ENCODE peak calls at places on chromosomes 7 and 10, in four cellular contexts. Z, W, O and S are unnamed samples.

GRCh38 chr7:75727881-75728592 is 10.7 kb downstream of the HIP1 start:
- DNase-seq in O (peak), Z (peak), W (no peak), S (peak)

GRCh38 chr10:124476043-124476725 is 14.6 kb downstream of the LHPP start:
- DNase-seq in Z (no peak), O (no peak), W (no peak), S (no peak)

GRCh38 chr7:1700536-1701333 is 30.7 kb downstream of the ELFN1 start:
- DNase-seq in O (no peak), Z (no peak), W (no peak), S (no peak)

GRCh38 chr7:94396044-94396443 is 1.3 kb downstream of the COL1A2 start:
- DNase-seq in O (no peak), Z (no peak), W (peak), S (peak)

GRCh38 chr7:35983585-35983984 is 169.5 kb upstream of the EEPD1 start:
- DNase-seq in Z (no peak), W (no peak), O (no peak), S (no peak)

GRCh38 chr10:76282122-76283030 is 851.0 kb downstream of the LRMDA start:
- DNase-seq in Z (no peak), O (peak), W (peak), S (no peak)

GRCh38 chr10:35924726-35925125 is 282.6 kb upstream of the FZD8 start:
- DNase-seq in Z (no peak), O (no peak), W (no peak), S (no peak)

GRCh38 chr10:44245601-44245938 is 139.3 kb downstream of the CXCL12 start:
- DNase-seq in O (no peak), W (peak), Z (no peak), S (peak)

GRCh38 chr10:75334720-75335119 is 66.8 kb downstream of the ZNF503 start:
- DNase-seq in O (no peak), Z (no peak), W (peak), S (no peak)

GRCh38 chr7:105454058-105454739 is 65.5 kb upstream of the SRPK2 start:
- DNase-seq in O (no peak), Z (peak), W (peak), S (peak)

GRCh38 chr7:105587899-105588690 is 6.8 kb upstream of the EFCAB10 start:
- DNase-seq in O (no peak), W (no peak), Z (no peak), S (peak)

GRCh38 chr10:125231116-125231812 is 70.9 kb upstream of the CTBP2 start:
- DNase-seq in O (no peak), W (peak), Z (peak), S (peak)

GRCh38 chr7:129037585-129037984 is 17.3 kb downstream of the TNPO3 start:
- DNase-seq in Z (no peak), W (no peak), O (no peak), S (no peak)

GRCh38 chr10:49761789-49762565 is at the start of gene OGDHL:
- DNase-seq in W (peak), Z (peak), O (peak), S (peak)

GRCh38 chr7:4659551-4660286 is 22.4 kb upstream of the FOXK1 start:
- DNase-seq in Z (peak), O (no peak), W (no peak), S (no peak)

GRCh38 chr10:74439213-74439612 is 288.2 kb downstream of the ADK start:
- DNase-seq in O (peak), Z (no peak), W (no peak), S (no peak)

DNA sequence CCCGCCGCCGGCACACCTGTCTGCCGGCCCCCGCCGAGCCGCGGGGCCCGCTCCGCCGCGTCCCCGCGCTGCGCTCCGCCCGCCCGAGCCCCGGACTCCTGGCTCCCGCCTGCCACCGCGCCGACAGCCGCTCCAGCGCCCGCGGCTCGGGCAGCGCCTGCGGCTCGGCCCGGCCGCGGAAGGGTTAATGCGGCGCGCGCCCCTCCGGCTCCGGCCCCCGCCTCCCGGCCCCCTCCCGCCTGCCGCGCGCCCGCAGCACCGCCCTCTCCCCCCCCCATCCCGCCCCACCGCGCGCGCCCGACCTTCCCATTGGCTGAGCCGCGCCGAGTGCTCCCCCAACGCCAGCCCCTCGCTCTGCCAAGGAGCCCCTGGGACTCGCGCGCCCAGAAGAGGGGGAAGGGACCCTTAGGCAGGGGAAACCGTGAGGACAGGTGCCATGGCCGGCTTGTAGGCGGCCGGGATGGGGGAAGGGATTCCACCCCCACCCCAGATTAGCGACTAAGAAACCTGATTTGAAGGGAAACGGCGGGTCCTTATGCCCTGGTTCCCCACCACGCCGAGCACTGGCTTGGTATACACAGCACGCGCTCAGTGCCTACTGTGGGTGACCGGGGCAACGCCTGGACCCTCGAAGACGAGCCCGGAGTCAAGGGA is at the start of gene KCNH2:
- DNase-seq in Z (no peak), O (no peak), W (no peak), S (no peak)
- TF ChIP-seq EZH2 in Z (no peak), O (peak), W (peak), S (no peak)

GRCh38 chr7:146359181-146359580 is 242.6 kb downstream of the CNTNAP2 start:
- DNase-seq in Z (no peak), W (no peak), O (no peak), S (no peak)
- TF ChIP-seq EZH2 in Z (no peak), W (no peak), O (no peak), S (no peak)

DNA sequence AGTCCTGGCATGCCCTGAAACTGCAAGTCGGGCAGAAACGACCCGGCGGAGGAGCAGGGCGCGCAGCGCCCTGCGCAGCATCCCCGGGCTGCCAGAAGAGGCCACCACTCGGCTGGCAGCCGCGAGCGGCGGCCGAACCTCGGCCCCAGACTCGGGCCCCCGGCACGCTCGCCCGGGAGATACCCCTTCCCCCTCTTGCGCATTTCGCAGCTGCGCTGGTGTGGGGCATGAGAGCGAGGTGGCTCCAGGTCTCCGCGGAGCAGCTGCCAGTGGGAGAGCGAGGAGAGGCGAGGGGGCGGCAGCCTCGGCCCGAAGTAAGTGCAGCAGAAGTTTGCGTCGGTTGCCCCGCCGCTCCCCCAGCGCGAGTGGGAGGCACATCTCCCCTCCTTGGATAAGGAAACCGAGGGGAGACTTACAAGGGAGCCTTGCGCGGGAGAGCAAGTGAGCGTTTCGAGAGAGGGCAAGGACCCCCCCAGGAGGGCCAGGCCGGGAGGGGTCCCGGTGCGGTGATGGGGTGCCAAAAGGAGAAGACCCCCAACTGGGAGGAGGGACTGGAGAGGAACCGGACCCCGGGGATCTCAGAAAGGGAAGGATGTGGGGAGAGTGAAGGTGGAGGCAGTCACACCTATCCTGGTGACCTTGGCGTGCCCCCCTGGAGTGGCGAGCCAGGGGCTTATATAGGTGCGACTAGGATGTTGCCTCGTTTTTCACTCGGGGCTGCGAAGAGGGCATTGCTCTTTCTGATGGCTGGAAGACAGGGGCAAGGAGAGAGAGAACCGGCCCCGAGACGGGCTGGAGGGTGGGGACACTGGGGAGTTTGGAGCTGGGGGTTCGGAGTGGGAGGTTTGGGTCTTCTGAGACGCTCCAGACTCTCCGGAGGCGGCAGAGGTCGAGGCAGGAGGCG is 256.3 kb downstream of the OTUD1 start:
- DNase-seq in O (no peak), Z (no peak), W (no peak), S (no peak)
- TF ChIP-seq EZH2 in O (no peak), Z (no peak), W (no peak), S (peak)

DNA sequence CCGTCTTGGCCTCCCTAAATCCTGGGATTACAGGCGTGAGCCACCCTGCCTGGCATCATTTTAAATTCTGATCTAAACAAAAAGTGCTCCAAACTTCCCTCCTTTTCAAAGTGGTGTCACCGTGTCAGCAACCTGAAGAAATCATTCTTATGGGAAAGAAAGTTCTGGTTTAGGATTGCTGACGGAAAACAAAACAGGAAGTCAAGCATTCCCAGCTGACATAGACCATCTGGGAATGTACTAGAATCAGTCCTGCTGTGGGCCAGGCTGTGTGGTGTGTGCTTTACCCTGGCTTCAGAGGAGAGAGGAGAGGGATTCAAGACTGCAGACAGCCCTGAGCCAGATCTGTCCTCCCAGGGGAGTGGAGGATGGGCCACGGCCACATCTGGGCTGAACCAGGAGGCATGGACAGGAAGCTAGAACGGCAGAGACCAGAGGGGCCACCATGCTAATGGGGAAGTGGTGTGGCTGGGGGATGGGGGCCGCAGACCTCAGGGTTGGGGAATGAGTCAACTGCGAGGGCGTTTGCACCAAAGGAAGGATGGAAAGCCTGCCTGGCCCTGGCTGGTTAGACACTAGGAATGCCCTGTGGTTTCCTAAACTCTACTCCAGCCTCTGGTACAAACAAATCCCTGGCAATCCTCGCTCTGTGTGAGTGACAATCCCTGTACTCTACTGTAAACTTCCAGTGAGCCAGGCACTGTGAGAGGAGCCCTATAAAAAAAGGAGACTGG is 16.7 kb upstream of the CLIP2 start:
- DNase-seq in Z (peak), W (peak), O (peak), S (peak)
- TF ChIP-seq EZH2 in Z (no peak), W (no peak), O (no peak), S (no peak)

GRCh38 chr10:117534321-117535044 is 8.1 kb upstream of the EMX2 start:
- DNase-seq in Z (no peak), O (no peak), W (no peak), S (peak)
- TF ChIP-seq EZH2 in Z (no peak), O (no peak), W (peak), S (no peak)

DNA sequence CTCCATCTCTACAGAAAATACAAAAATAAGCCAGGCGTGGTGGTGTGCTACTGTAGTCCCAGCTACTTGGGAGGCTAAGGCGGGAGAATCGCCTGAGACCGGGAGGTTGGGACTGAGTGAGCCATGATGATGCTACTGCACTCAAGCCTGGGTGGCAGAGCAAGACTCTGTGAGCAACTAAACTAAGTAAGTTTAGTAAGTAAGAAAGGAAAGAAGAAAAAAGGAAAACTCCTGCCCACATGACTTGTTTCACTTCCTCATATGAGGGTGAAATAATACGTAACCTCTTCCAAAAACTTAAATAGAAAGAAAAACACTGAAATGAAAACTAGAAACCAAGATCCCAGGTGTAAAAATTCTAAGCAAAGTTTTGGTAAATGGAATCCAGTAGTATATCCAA is 79.6 kb downstream of the LARP4B start:
- DNase-seq in O (no peak), W (no peak), Z (no peak), S (no peak)
- TF ChIP-seq EZH2 in O (no peak), W (no peak), Z (no peak), S (no peak)

GRCh38 chr10:64881257-64881656 is 1360.1 kb downstream of the REEP3 start:
- DNase-seq in Z (no peak), W (no peak), O (no peak), S (no peak)

GRCh38 chr10:64880546-64880945 is 1359.3 kb downstream of the REEP3 start:
- DNase-seq in Z (no peak), O (no peak), W (no peak), S (no peak)
- TF ChIP-seq EZH2 in Z (no peak), O (no peak), W (no peak), S (no peak)

GRCh38 chr7:130733866-130734524 is at the start of gene KLF14:
- DNase-seq in W (no peak), Z (no peak), O (no peak), S (peak)

GRCh38 chr7:130736298-130736900 is 2.4 kb upstream of the KLF14 start:
- DNase-seq in O (no peak), Z (no peak), W (no peak), S (no peak)

GRCh38 chr7:130735273-130735716 is 1.3 kb upstream of the KLF14 start:
- DNase-seq in Z (no peak), W (no peak), O (peak), S (no peak)

GRCh38 chr7:130732980-130733865 is 784 bp downstream of the KLF14 start:
- DNase-seq in W (no peak), Z (no peak), O (no peak), S (peak)

DNA sequence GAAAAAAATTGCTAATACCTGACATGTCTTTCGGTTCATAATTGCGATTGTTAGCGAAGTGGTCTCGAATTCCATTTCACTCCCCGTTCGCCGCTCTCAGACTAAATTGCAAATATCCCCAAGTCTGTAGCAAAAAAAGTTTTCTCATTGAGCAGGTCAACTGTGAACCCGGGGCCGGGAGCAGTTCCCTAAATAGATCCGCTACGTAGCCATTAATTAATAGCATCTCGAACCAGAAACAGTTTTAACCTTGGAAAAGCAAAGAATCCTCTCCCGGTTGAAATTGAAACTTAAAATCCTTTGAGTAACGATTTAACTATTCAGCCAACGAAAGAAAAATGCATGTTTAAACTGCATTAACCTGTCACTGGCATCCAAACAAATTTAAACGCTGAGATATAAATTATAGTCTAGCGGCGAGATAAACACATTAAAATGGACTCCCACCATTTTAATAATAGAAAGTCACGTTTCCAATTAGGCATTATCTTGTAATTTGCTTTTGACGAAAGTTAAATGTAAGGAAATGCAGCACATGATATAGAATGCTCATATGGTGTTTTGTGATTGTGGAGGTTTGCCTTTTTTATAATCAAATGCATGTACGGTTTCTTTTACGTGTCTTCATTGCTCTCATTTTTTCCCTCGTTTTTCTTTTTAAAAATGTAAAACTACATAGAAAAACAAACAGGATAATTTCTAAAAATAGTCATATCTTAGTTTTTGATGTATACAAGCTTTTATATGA is 692 bp upstream of the KLF14 start:
- DNase-seq in Z (no peak), O (peak), W (peak), S (no peak)
- TF ChIP-seq EZH2 in Z (no peak), O (no peak), W (no peak), S (peak)